ENCODE peak calls at places on chromosomes 6 and 20, in five cellular contexts. A, V, C, P and T are unnamed samples.

GRCh38 chr6:63816979-63817436 is 181.4 kb downstream of the PHF3 start:
- DNase-seq in A (no peak), V (peak), C (no peak), P (no peak), T (peak)

GRCh38 chr6:154537942-154538341 is 27.5 kb upstream of the CNKSR3 start:
- DNase-seq in A (no peak), V (no peak), C (no peak), P (no peak), T (no peak)

GRCh38 chr20:53922901-53923314 is 147.5 kb downstream of the BCAS1 start:
- DNase-seq in A (no peak), V (no peak), C (no peak), P (no peak), T (no peak)

GRCh38 chr20:44931911-44932310 is 22.1 kb downstream of the PABPC1L start:
- DNase-seq in A (no peak), V (no peak), C (no peak), P (no peak), T (no peak)

GRCh38 chr6:163630096-163630495 is 215.6 kb downstream of the QKI start:
- DNase-seq in A (no peak), V (no peak), C (no peak), P (no peak), T (no peak)

GRCh38 chr6:162736933-162737332 is 9.2 kb downstream of the PACRG start:
- DNase-seq in A (no peak), V (no peak), C (no peak), P (no peak), T (no peak)

GRCh38 chr20:62284448-62284847 is 18.3 kb upstream of the ADRM1 start:
- DNase-seq in A (no peak), V (no peak), C (no peak), P (no peak), T (no peak)

GRCh38 chr20:63741676-63742380 is 2.3 kb downstream of the SLC2A4RG start:
- DNase-seq in A (peak), V (no peak), C (no peak), P (no peak), T (no peak)

GRCh38 chr20:10861086-10861485 is 187.3 kb upstream of the JAG1 start:
- DNase-seq in A (no peak), V (no peak), C (no peak), P (no peak), T (no peak)

GRCh38 chr6:10759312-10759839 is 11.8 kb downstream of the TMEM14B start:
- DNase-seq in A (no peak), V (peak), C (peak), P (peak), T (no peak)

GRCh38 chr20:63839620-63840019 is 8.6 kb upstream of the ZBTB46 start:
- DNase-seq in A (no peak), V (no peak), C (no peak), P (no peak), T (no peak)

GRCh38 chr20:49924247-49924646 is 8.9 kb upstream of the SPATA2 start:
- DNase-seq in A (no peak), V (no peak), C (no peak), P (no peak), T (no peak)

GRCh38 chr20:20051767-20052073 is 546 bp downstream of the CRNKL1 start:
- DNase-seq in A (no peak), V (no peak), C (no peak), P (no peak), T (no peak)

GRCh38 chr6:95547043-95547442 is 30.3 kb upstream of the MANEA start:
- DNase-seq in A (no peak), V (no peak), C (no peak), P (no peak), T (no peak)

GRCh38 chr20:6767536-6768227 is at the start of gene BMP2:
- DNase-seq in A (peak), V (peak), C (peak), P (no peak), T (peak)

GRCh38 chr6:17725083-17725482 is 18.4 kb upstream of the NUP153 start:
- DNase-seq in A (peak), V (peak), C (no peak), P (no peak), T (peak)

GRCh38 chr20:44738779-44739477 is 6.7 kb upstream of the KCNK15 start:
- DNase-seq in A (peak), V (peak), C (peak), P (peak), T (peak)

GRCh38 chr6:155549928-155550327 is 94.3 kb upstream of the NOX3 start:
- DNase-seq in A (no peak), V (no peak), C (no peak), P (no peak), T (no peak)

GRCh38 chr6:163232015-163232523 is 182.4 kb upstream of the QKI start:
- DNase-seq in A (no peak), V (no peak), C (no peak), P (peak), T (no peak)

GRCh38 chr6:167655174-167655821 is 171.4 kb upstream of the AFDN start:
- DNase-seq in A (no peak), V (no peak), C (no peak), P (no peak), T (no peak)

GRCh38 chr20:43983359-43983758 is 68.7 kb downstream of the TOX2 start:
- DNase-seq in A (peak), V (no peak), C (no peak), P (no peak), T (peak)

GRCh38 chr6:155974967-155975366 is 519.3 kb upstream of the NOX3 start:
- DNase-seq in A (no peak), V (no peak), C (peak), P (no peak), T (no peak)

GRCh38 chr20:35992713-35993335 is 24.4 kb downstream of the CNBD2 start:
- DNase-seq in A (no peak), V (peak), C (peak), P (peak), T (peak)

GRCh38 chr20:48921168-48921882 is at the start of gene ARFGEF2:
- DNase-seq in A (peak), V (peak), C (peak), P (peak), T (peak)

GRCh38 chr6:52643158-52643557 is 27.8 kb upstream of the TMEM14A start:
- DNase-seq in A (no peak), V (peak), C (no peak), P (no peak), T (no peak)

GRCh38 chr6:25499851-25500250 is 152.2 kb upstream of the SCGN start:
- DNase-seq in A (no peak), V (no peak), C (no peak), P (peak), T (no peak)

GRCh38 chr6:39393075-39393474 is 70.6 kb upstream of the KCNK16 start:
- DNase-seq in A (no peak), V (no peak), C (no peak), P (no peak), T (no peak)

GRCh38 chr6:166561766-166562165 is 24.7 kb downstream of the RAMACL start:
- DNase-seq in A (no peak), V (peak), C (no peak), P (no peak), T (no peak)

GRCh38 chr6:6471276-6471675 is 117.2 kb upstream of the LY86 start:
- DNase-seq in A (no peak), V (no peak), C (no peak), P (no peak), T (no peak)

GRCh38 chr6:36657942-36658544 is 20.5 kb upstream of the CDKN1A start:
- DNase-seq in A (no peak), V (peak), C (no peak), P (no peak), T (no peak)

GRCh38 chr20:1125266-1125665 is 6.9 kb downstream of the PSMF1 start:
- DNase-seq in A (no peak), V (no peak), C (no peak), P (no peak), T (no peak)

GRCh38 chr20:59828478-59829414 is 104.7 kb downstream of the SYCP2 start:
- DNase-seq in A (peak), V (no peak), C (no peak), P (no peak), T (no peak)

GRCh38 chr20:51366155-51366886 is 176.2 kb downstream of the NFATC2 start:
- DNase-seq in A (no peak), V (peak), C (no peak), P (no peak), T (no peak)

GRCh38 chr20:2993250-2993649 is 50.2 kb upstream of the GNRH2 start:
- DNase-seq in A (no peak), V (no peak), C (no peak), P (peak), T (no peak)

GRCh38 chr6:452301-453067 is 60.9 kb downstream of the IRF4 start:
- DNase-seq in A (peak), V (no peak), C (no peak), P (no peak), T (peak)

GRCh38 chr6:14757414-14757813 is 488.5 kb upstream of the JARID2 start:
- DNase-seq in A (no peak), V (no peak), C (no peak), P (no peak), T (no peak)

GRCh38 chr6:14756370-14756769 is 489.5 kb upstream of the JARID2 start:
- DNase-seq in A (no peak), V (no peak), C (no peak), P (no peak), T (no peak)

GRCh38 chr6:14757014-14757413 is 488.9 kb upstream of the JARID2 start:
- DNase-seq in A (no peak), V (no peak), C (no peak), P (no peak), T (no peak)

GRCh38 chr6:14759976-14760672 is 485.7 kb upstream of the JARID2 start:
- DNase-seq in A (no peak), V (no peak), C (no peak), P (no peak), T (no peak)

DNA sequence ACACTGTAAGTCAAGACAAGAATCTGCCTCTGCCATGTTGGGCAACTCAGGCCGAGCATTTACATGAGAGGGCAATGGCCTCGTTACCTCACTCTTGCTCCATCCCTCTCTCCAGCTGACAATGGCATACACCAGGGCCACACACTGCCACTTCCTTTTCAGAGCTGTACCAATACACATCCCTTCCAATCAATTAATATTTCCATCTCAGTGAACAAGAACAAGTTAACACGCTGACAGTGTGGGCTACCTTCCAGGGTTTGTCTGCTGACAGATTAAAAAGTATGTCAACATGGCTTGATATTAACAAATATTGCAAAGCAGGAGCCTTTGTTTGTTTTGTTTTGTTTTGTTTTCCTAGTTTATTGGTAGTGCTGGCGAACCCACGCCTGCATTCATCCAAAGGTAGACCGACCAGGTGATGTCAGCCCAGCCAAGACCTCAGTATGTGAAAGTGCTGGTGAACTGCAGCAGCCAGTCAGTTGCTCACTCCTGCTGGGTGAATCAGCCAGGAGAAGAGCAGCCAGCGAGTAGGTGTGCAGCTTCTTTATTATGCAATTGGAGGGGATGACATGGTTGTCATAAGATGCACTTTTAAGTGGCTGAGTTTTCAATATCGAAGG is 487.3 kb upstream of the JARID2 start:
- DNase-seq in A (no peak), V (no peak), C (no peak), P (peak), T (no peak)
- H3K14ac ChIP-seq in A (no peak), V (no peak), C (no peak), P (no peak), T (no peak)

GRCh38 chr6:34300332-34300751 is 51.5 kb upstream of the SMIM29 start:
- DNase-seq in A (no peak), V (no peak), C (no peak), P (no peak), T (no peak)
- H2AK5ac ChIP-seq in A (no peak), V (no peak), C (no peak), P (no peak), T (no peak)

GRCh38 chr20:58038123-58038654 is 190.3 kb downstream of the ANKRD60 start:
- DNase-seq in A (peak), V (no peak), C (no peak), P (no peak), T (no peak)
- H2BK12ac ChIP-seq in A (no peak), V (no peak), C (no peak), P (no peak), T (no peak)

DNA sequence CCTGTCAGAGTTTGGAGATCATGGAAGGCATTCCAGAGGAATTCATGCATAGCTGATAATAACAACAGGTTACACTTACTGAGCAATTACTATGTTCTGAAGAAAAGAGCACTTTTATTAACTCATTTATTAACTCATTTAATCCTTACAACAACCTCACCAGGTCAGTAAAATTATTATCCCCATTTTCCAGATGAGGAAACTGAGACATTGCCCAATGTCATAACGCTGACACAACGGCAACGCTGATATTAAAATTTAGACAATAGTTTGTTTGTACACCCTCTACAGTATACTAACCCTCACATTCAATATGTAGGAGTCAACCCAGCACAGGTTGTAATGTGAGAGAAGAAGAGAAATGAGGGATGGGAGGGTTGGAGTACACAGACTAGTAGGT is 105.0 kb downstream of the RNGTT start:
- DNase-seq in A (no peak), V (no peak), C (no peak), P (no peak), T (no peak)
- H3K14ac ChIP-seq in A (no peak), V (no peak), C (no peak), P (no peak), T (no peak)

DNA sequence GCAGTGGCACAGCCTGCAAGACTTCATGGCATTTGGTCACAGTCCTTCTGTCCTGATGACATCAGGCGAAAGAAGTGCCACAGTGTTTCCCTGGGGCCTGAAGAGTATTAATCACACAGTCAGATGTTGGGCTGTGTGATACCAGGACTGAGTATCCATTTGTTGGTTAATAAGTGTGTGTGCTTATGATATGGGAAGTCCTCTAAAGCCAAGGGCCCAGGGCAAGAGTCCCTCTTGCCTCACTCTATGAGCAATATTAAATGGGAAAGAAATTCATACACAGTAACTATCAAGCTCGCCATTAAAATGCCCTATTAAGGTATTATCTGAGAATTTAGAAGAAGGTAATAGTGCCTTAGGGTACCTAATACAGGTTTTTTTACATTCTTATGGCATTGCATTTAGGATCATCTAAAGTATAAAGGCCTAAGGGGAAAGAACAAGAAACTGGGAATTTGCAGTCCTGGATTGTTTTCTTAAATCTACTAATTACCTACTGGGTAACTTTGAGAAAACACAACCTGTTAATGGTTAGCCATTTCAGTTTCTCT is 204.1 kb upstream of the PREP start:
- DNase-seq in A (no peak), V (no peak), C (no peak), P (peak), T (no peak)
- H2AK5ac ChIP-seq in A (no peak), V (peak), C (no peak), P (no peak), T (no peak)

DNA sequence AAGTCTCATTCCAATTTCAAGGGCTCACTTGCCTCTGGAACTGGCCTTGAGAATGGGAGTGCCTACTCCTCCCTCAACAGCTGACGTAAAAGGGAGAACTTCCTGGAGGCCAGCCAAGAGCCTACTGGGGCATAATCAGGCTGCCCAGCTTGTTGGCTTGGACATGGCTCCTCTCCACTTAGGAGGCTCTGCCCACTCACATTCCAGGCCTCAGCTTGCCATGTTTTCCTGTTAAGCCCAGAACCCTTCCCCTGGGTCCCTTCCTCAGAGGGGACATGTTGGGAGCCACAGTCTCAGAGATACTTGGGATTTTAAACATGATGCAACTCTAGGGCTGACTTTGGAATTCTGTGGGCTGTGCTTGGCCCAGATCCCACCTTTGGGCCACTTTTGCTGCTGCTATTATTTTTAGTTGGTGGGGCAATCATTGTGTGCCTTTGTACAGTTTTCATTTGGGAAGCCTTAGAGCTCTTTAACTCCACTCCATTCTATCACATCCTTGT is 31.5 kb upstream of the ADTRP start:
- DNase-seq in A (no peak), V (peak), C (no peak), P (no peak), T (no peak)
- H2BK12ac ChIP-seq in A (no peak), V (peak), C (no peak), P (no peak), T (no peak)

GRCh38 chr6:31580446-31580755 is 1.8 kb downstream of the LTB start:
- DNase-seq in A (no peak), V (no peak), C (peak), P (no peak), T (no peak)
- H3K14ac ChIP-seq in A (no peak), V (peak), C (no peak), P (peak), T (peak)